ENCODE peak calls at places on chromosome 1, in ten cellular contexts. One of them, this sample, is unnamed.

GRCh38 chr1:52182874-52183400 is 41.0 kb downstream of the ZFYVE9 start:
- DNase-seq in body of pancreas: no peak
- DNase-seq in GM12865: no peak
- DNase-seq in cardiac fibroblast: no peak
- DNase-seq in lower lobe of right lung: no peak
- DNase-seq in IMR-90: no peak
- DNase-seq in fibroblast of the aortic adventitia: no peak
- DNase-seq in uterus: no peak
- DNase-seq in lower leg skin: no peak
- DNase-seq in heart right ventricle: no peak
- DNase-seq in this sample: no peak

GRCh38 chr1:102897537-102897936 is 210.8 kb downstream of the COL11A1 start:
- DNase-seq in lower lobe of right lung: no peak
- DNase-seq in cardiac fibroblast: peak; percentile 86
- DNase-seq in heart right ventricle: no peak
- DNase-seq in fibroblast of the aortic adventitia: peak; percentile 85
- DNase-seq in IMR-90: peak; percentile 75
- DNase-seq in GM12865: no peak
- DNase-seq in body of pancreas: no peak
- DNase-seq in uterus: no peak
- DNase-seq in lower leg skin: no peak
- DNase-seq in this sample: no peak

GRCh38 chr1:58934711-58935110 is 150.9 kb upstream of the JUN start:
- DNase-seq in heart right ventricle: no peak
- DNase-seq in body of pancreas: no peak
- DNase-seq in lower leg skin: no peak
- DNase-seq in fibroblast of the aortic adventitia: no peak
- DNase-seq in GM12865: no peak
- DNase-seq in cardiac fibroblast: no peak
- DNase-seq in lower lobe of right lung: no peak
- DNase-seq in IMR-90: no peak
- DNase-seq in uterus: no peak
- DNase-seq in this sample: no peak

GRCh38 chr1:45015683-45016082 is 3.6 kb downstream of the UROD start:
- DNase-seq in GM12865: no peak
- DNase-seq in body of pancreas: no peak
- DNase-seq in IMR-90: no peak
- DNase-seq in heart right ventricle: no peak
- DNase-seq in cardiac fibroblast: no peak
- DNase-seq in fibroblast of the aortic adventitia: no peak
- DNase-seq in lower leg skin: no peak
- DNase-seq in uterus: no peak
- DNase-seq in lower lobe of right lung: no peak
- DNase-seq in this sample: no peak

GRCh38 chr1:238777551-238777950 is 608.8 kb upstream of the CHRM3 start:
- DNase-seq in lower leg skin: no peak
- DNase-seq in body of pancreas: no peak
- DNase-seq in GM12865: no peak
- DNase-seq in IMR-90: peak; percentile 17
- DNase-seq in lower lobe of right lung: no peak
- DNase-seq in cardiac fibroblast: no peak
- DNase-seq in heart right ventricle: no peak
- DNase-seq in fibroblast of the aortic adventitia: peak; percentile 4
- DNase-seq in uterus: no peak
- DNase-seq in this sample: no peak

GRCh38 chr1:202127836-202128622 is 5.3 kb downstream of the GPR37L1 start:
- DNase-seq in body of pancreas: no peak
- DNase-seq in GM12865: no peak
- DNase-seq in IMR-90: no peak
- DNase-seq in uterus: no peak
- DNase-seq in fibroblast of the aortic adventitia: no peak
- DNase-seq in lower leg skin: no peak
- DNase-seq in lower lobe of right lung: no peak
- DNase-seq in cardiac fibroblast: no peak
- DNase-seq in heart right ventricle: no peak
- DNase-seq in this sample: no peak

GRCh38 chr1:203271018-203271743 is 34.1 kb upstream of the BTG2 start:
- DNase-seq in GM12865: peak; percentile 85
- DNase-seq in fibroblast of the aortic adventitia: peak; percentile 75
- DNase-seq in body of pancreas: peak; percentile 84
- DNase-seq in heart right ventricle: no peak
- DNase-seq in uterus: peak; percentile 63
- DNase-seq in IMR-90: peak; percentile 76
- DNase-seq in lower leg skin: peak; percentile 84
- DNase-seq in cardiac fibroblast: peak; percentile 84
- DNase-seq in lower lobe of right lung: peak; percentile 75
- DNase-seq in this sample: peak; percentile 82

GRCh38 chr1:234135501-234135900 is 231.0 kb downstream of the SLC35F3 start:
- DNase-seq in heart right ventricle: no peak
- DNase-seq in fibroblast of the aortic adventitia: no peak
- DNase-seq in lower leg skin: no peak
- DNase-seq in GM12865: no peak
- DNase-seq in body of pancreas: no peak
- DNase-seq in cardiac fibroblast: no peak
- DNase-seq in lower lobe of right lung: no peak
- DNase-seq in IMR-90: no peak
- DNase-seq in uterus: no peak
- DNase-seq in this sample: no peak

GRCh38 chr1:15739745-15740144 is 2.6 kb upstream of the TMEM82 start:
- DNase-seq in cardiac fibroblast: no peak
- DNase-seq in GM12865: no peak
- DNase-seq in IMR-90: no peak
- DNase-seq in heart right ventricle: no peak
- DNase-seq in lower lobe of right lung: no peak
- DNase-seq in uterus: peak; percentile 12
- DNase-seq in lower leg skin: no peak
- DNase-seq in body of pancreas: peak; percentile 28
- DNase-seq in fibroblast of the aortic adventitia: no peak
- DNase-seq in this sample: no peak

GRCh38 chr1:117346206-117346928 is 20.9 kb upstream of the MAN1A2 start:
- DNase-seq in lower leg skin: no peak
- DNase-seq in GM12865: no peak
- DNase-seq in IMR-90: peak; percentile 57
- DNase-seq in body of pancreas: no peak
- DNase-seq in uterus: no peak
- DNase-seq in heart right ventricle: no peak
- DNase-seq in fibroblast of the aortic adventitia: no peak
- DNase-seq in lower lobe of right lung: no peak
- DNase-seq in cardiac fibroblast: no peak
- DNase-seq in this sample: no peak

GRCh38 chr1:14120895-14121294 is 420.9 kb downstream of the PRDM2 start:
- DNase-seq in fibroblast of the aortic adventitia: no peak
- DNase-seq in cardiac fibroblast: no peak
- DNase-seq in lower leg skin: no peak
- DNase-seq in uterus: no peak
- DNase-seq in IMR-90: no peak
- DNase-seq in lower lobe of right lung: no peak
- DNase-seq in GM12865: no peak
- DNase-seq in heart right ventricle: no peak
- DNase-seq in body of pancreas: no peak
- DNase-seq in this sample: no peak

GRCh38 chr1:55043011-55043410 is 3.7 kb downstream of the PCSK9 start:
- DNase-seq in lower lobe of right lung: no peak
- DNase-seq in IMR-90: no peak
- DNase-seq in body of pancreas: no peak
- DNase-seq in GM12865: no peak
- DNase-seq in lower leg skin: no peak
- DNase-seq in uterus: no peak
- DNase-seq in cardiac fibroblast: no peak
- DNase-seq in fibroblast of the aortic adventitia: no peak
- DNase-seq in heart right ventricle: no peak
- DNase-seq in this sample: no peak

GRCh38 chr1:225888898-225889690 is at the start of gene LEFTY1:
- DNase-seq in body of pancreas: peak; percentile 48
- DNase-seq in lower lobe of right lung: peak; percentile 34
- DNase-seq in GM12865: no peak
- DNase-seq in IMR-90: no peak
- DNase-seq in lower leg skin: no peak
- DNase-seq in fibroblast of the aortic adventitia: no peak
- DNase-seq in uterus: no peak
- DNase-seq in cardiac fibroblast: no peak
- DNase-seq in heart right ventricle: no peak
- DNase-seq in this sample: no peak

GRCh38 chr1:209787551-209787950 is 3.2 kb upstream of the C1orf74 start:
- DNase-seq in uterus: no peak
- DNase-seq in lower lobe of right lung: no peak
- DNase-seq in lower leg skin: peak; percentile 57
- DNase-seq in fibroblast of the aortic adventitia: peak; percentile 49
- DNase-seq in body of pancreas: peak; percentile 81
- DNase-seq in IMR-90: peak; percentile 41
- DNase-seq in heart right ventricle: no peak
- DNase-seq in GM12865: no peak
- DNase-seq in cardiac fibroblast: peak; percentile 59
- DNase-seq in this sample: no peak

DNA sequence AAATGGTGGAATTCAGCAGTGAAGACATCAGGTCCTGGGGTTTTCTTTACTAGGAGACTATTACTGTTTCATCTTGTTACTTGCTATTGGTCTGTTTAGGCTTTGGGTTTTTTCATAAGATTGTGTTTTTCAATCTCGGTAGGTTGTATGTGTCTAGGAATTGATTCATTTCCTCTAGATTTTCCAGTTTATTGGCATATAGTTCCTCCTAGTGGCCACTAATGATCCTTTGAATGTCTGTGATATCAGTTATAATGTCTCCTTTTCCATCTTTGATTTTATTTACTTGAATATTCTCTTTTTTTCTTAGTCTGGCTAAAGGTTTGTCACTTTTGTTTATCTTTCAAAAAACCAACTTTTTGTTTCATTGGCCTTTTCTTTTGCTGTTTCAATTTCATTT is 233.0 kb downstream of the RWDD3 start:
- DNase-seq in GM12865: no peak
- DNase-seq in cardiac fibroblast: no peak
- DNase-seq in body of pancreas: no peak
- DNase-seq in lower lobe of right lung: no peak
- DNase-seq in IMR-90: no peak
- DNase-seq in fibroblast of the aortic adventitia: no peak
- DNase-seq in heart right ventricle: no peak
- DNase-seq in lower leg skin: no peak
- DNase-seq in uterus: no peak
- DNase-seq in this sample: no peak
- TF ChIP-seq CTCF in GM12865: no peak
- TF ChIP-seq CTCF in cardiac fibroblast: no peak
- TF ChIP-seq CTCF in body of pancreas: no peak
- TF ChIP-seq CTCF in lower lobe of right lung: no peak
- TF ChIP-seq CTCF in IMR-90: peak; percentile 25
- TF ChIP-seq CTCF in fibroblast of the aortic adventitia: peak; percentile 0
- TF ChIP-seq CTCF in heart right ventricle: peak; percentile 44
- TF ChIP-seq CTCF in lower leg skin: no peak
- TF ChIP-seq CTCF in uterus: no peak
- TF ChIP-seq CTCF in this sample: no peak

DNA sequence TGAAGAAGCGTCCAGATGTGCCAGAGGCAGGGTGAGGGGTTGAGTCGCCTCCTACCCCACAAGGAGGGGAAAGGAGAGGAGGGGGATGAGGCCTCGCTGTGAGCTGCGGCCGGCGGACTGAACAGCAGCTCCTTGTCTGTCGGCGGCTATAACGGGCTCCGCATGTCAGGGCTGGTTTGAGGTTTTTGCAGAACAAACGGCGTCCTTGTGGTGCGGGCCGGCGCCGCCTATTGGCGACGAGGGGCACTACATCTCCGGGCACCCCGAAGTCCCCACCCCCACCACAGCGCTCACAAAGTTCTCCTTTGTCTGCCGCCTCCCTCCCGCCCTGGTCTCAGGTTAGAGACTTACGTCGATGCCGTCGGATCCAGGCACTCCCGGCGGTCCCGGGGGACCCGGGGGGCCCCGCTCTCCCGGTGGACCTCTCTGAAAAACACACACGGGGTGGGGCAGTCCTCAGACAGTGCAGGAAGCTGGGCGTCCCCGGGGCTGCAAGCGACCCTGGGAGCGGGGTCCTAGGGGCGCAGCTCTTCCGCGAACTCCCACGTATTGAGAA is 1.8 kb downstream of the COL9A2 start:
- DNase-seq in cardiac fibroblast: peak; percentile 92
- DNase-seq in lower lobe of right lung: peak; percentile 89
- DNase-seq in heart right ventricle: peak; percentile 78
- DNase-seq in uterus: peak; percentile 82
- DNase-seq in lower leg skin: peak; percentile 77
- DNase-seq in GM12865: peak; percentile 96
- DNase-seq in IMR-90: peak; percentile 83
- DNase-seq in body of pancreas: peak; percentile 79
- DNase-seq in fibroblast of the aortic adventitia: peak; percentile 83
- DNase-seq in this sample: peak; percentile 92
- TF ChIP-seq CTCF in cardiac fibroblast: peak; percentile 99
- TF ChIP-seq CTCF in lower lobe of right lung: peak; percentile 91
- TF ChIP-seq CTCF in heart right ventricle: peak; percentile 97
- TF ChIP-seq CTCF in uterus: peak; percentile 87
- TF ChIP-seq CTCF in lower leg skin: no peak
- TF ChIP-seq CTCF in GM12865: peak; percentile 96
- TF ChIP-seq CTCF in IMR-90: peak; percentile 88
- TF ChIP-seq CTCF in body of pancreas: peak; percentile 93
- TF ChIP-seq CTCF in fibroblast of the aortic adventitia: peak; percentile 96
- TF ChIP-seq CTCF in this sample: peak; percentile 95

GRCh38 chr1:29655945-29656866 is 419.9 kb downstream of the PTPRU start:
- DNase-seq in lower lobe of right lung: no peak
- DNase-seq in cardiac fibroblast: no peak
- DNase-seq in fibroblast of the aortic adventitia: no peak
- DNase-seq in lower leg skin: no peak
- DNase-seq in GM12865: no peak
- DNase-seq in body of pancreas: peak; percentile 46
- DNase-seq in heart right ventricle: no peak
- DNase-seq in IMR-90: peak; percentile 16
- DNase-seq in uterus: no peak
- DNase-seq in this sample: no peak
- TF ChIP-seq CTCF in lower lobe of right lung: peak; percentile 14
- TF ChIP-seq CTCF in cardiac fibroblast: peak; percentile 25
- TF ChIP-seq CTCF in fibroblast of the aortic adventitia: peak; percentile 32
- TF ChIP-seq CTCF in lower leg skin: no peak
- TF ChIP-seq CTCF in GM12865: peak; percentile 37
- TF ChIP-seq CTCF in body of pancreas: no peak
- TF ChIP-seq CTCF in heart right ventricle: peak; percentile 21
- TF ChIP-seq CTCF in IMR-90: peak; percentile 39
- TF ChIP-seq CTCF in uterus: no peak
- TF ChIP-seq CTCF in this sample: no peak

DNA sequence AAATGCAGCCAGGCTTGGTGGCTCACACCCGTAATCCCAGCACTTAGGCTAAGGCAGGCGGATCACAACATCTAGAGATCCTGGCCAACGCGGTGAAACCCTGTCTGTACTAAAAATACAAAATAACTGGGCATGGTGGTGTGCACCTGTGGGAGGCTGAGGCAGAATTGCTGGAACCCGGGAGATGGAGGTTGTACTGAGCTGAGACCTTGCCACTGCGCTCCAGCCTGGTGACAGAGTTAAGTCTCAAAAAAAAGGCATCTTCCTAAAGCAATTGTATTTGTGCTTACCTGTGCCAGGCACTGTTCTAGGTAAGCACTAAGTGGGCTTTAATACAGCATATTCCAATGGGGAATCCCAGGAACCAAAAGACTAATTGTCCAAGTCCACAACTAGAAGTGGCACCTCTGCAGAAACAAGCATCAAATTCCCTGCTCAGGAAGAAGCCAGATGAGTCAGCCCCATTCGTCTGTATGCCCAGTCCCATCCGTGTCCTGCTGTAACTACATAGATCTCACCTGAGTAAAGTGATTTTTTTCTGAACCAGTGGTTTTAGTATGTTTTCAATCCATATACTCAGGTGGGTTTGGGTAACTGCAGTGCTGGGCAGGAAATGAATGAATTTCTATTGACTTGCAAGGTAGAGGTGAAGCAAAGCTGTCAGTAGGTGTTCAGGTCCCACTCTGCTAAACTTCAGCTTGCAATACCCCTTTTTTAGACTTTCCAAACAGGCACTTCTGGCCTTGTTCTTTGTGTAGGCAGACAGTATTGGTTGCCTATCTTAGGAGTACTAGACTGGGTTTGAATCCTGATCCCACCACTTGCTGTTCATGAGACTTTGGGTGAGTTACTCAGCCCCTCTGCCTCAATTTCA is 4.7 kb downstream of the RCC1 start:
- DNase-seq in IMR-90: peak; percentile 52
- DNase-seq in GM12865: peak; percentile 84
- DNase-seq in cardiac fibroblast: peak; percentile 49
- DNase-seq in body of pancreas: no peak
- DNase-seq in lower leg skin: no peak
- DNase-seq in fibroblast of the aortic adventitia: peak; percentile 49
- DNase-seq in uterus: no peak
- DNase-seq in heart right ventricle: no peak
- DNase-seq in lower lobe of right lung: no peak
- DNase-seq in this sample: no peak
- TF ChIP-seq CTCF in IMR-90: no peak
- TF ChIP-seq CTCF in GM12865: no peak
- TF ChIP-seq CTCF in cardiac fibroblast: no peak
- TF ChIP-seq CTCF in body of pancreas: no peak
- TF ChIP-seq CTCF in lower leg skin: no peak
- TF ChIP-seq CTCF in fibroblast of the aortic adventitia: no peak
- TF ChIP-seq CTCF in uterus: no peak
- TF ChIP-seq CTCF in heart right ventricle: no peak
- TF ChIP-seq CTCF in lower lobe of right lung: no peak
- TF ChIP-seq CTCF in this sample: no peak